ENCODE peak calls at places on chromosomes 6 and 20, in seven cellular contexts. Q is HCT116, S is SK-N-SH, T is GM12878, Z is H1, M is HepG2, K is K562. O is an unnamed sample.

GRCh38 chr20:37071481-37071911 is 24.3 kb downstream of the RBL1 start:
- DNase-seq in M (no peak), K (no peak), T (peak; percentile 24), Q (no peak), S (no peak), Z (no peak), O (no peak)

GRCh38 chr20:20089939-20090338 is 37.6 kb downstream of the CFAP61 start:
- DNase-seq in T (no peak), K (no peak), S (no peak), M (no peak), Q (no peak), Z (no peak), O (no peak)

GRCh38 chr20:61120595-61121515 is 131.2 kb upstream of the CDH4 start:
- DNase-seq in K (no peak), T (no peak), S (no peak), Q (no peak), Z (peak; percentile 64), M (peak; percentile 67), O (peak; percentile 59)

GRCh38 chr6:138590796-138591709 is 91.8 kb upstream of the NHSL1 start:
- DNase-seq in S (peak; percentile 51), M (peak; percentile 89), Z (peak; percentile 69), T (peak; percentile 31), Q (peak; percentile 64), K (peak; percentile 73), O (peak; percentile 44)

GRCh38 chr6:161626132-161626676 is 352.3 kb upstream of the AGPAT4 start:
- DNase-seq in Q (no peak), S (no peak), M (no peak), T (no peak), K (no peak), Z (no peak), O (no peak)

GRCh38 chr6:165181951-165182414 is 127.4 kb downstream of the C6orf118 start:
- DNase-seq in S (no peak), M (no peak), T (no peak), Z (no peak), K (no peak), Q (no peak), O (no peak)

GRCh38 chr20:43821795-43822194 is 92.9 kb upstream of the TOX2 start:
- DNase-seq in Z (no peak), T (no peak), M (no peak), S (no peak), K (no peak), Q (no peak), O (no peak)

GRCh38 chr6:42448906-42449659 is 2.6 kb downstream of the TRERF1 start:
- DNase-seq in T (no peak), Z (no peak), S (no peak), K (no peak), M (no peak), Q (no peak), O (no peak)

GRCh38 chr6:116073765-116074450 is 13.2 kb upstream of the FRK start:
- DNase-seq in Q (no peak), T (no peak), K (no peak), S (no peak), Z (no peak), M (peak; percentile 75), O (no peak)

GRCh38 chr6:157912326-157912725 is 69.3 kb upstream of the SYNJ2 start:
- DNase-seq in K (no peak), M (no peak), T (no peak), S (no peak), Z (no peak), Q (no peak), O (no peak)

GRCh38 chr6:147900191-147900830 is 391.8 kb downstream of the SAMD5 start:
- DNase-seq in T (no peak), Z (no peak), M (no peak), Q (no peak), S (no peak), K (no peak), O (no peak)

GRCh38 chr6:52666523-52666922 is 4.4 kb upstream of the TMEM14A start:
- DNase-seq in Q (no peak), S (no peak), Z (no peak), M (no peak), T (no peak), K (no peak), O (no peak)

GRCh38 chr6:107786709-107787588 is 37.2 kb downstream of the SCML4 start:
- DNase-seq in Q (no peak), T (peak; percentile 21), S (no peak), Z (peak; percentile 26), M (no peak), K (no peak), O (no peak)

GRCh38 chr6:30985490-30985889 is 2.0 kb downstream of the MUC21 start:
- DNase-seq in Z (no peak), Q (no peak), S (no peak), M (no peak), K (no peak), T (no peak), O (no peak)

GRCh38 chr20:53751394-53752368 is 158.0 kb upstream of the ZNF217 start:
- DNase-seq in T (peak; percentile 86), M (no peak), K (no peak), Z (no peak), S (no peak), Q (no peak), O (no peak)

GRCh38 chr6:157215702-157216101 is 107.6 kb downstream of the TMEM242 start:
- DNase-seq in S (no peak), Z (no peak), T (no peak), M (no peak), Q (no peak), K (no peak), O (no peak)

GRCh38 chr20:45209924-45210323 is 3.1 kb downstream of the SEMG1 start:
- DNase-seq in T (no peak), S (no peak), K (no peak), Z (no peak), M (no peak), Q (no peak), O (no peak)

GRCh38 chr20:53738945-53739798 is 145.5 kb upstream of the ZNF217 start:
- DNase-seq in M (no peak), T (no peak), S (no peak), Z (no peak), Q (no peak), K (peak; percentile 68), O (peak; percentile 65)

GRCh38 chr6:5422321-5422915 is 161.1 kb downstream of the FARS2 start:
- DNase-seq in S (peak; percentile 36), M (peak; percentile 34), Q (peak; percentile 7), T (no peak), Z (peak; percentile 57), K (peak; percentile 26), O (peak; percentile 64)

GRCh38 chr6:82370788-82371187 is 7.2 kb downstream of the TPBG start:
- DNase-seq in T (no peak), Q (no peak), M (no peak), S (no peak), Z (no peak), K (no peak), O (no peak)

GRCh38 chr6:131635384-131636340 is 1.4 kb upstream of the ENPP3 start:
- DNase-seq in Q (no peak), Z (no peak), T (no peak), S (no peak), K (no peak), M (peak; percentile 78), O (no peak)

GRCh38 chr6:26613717-26614683 is 17.2 kb downstream of the ABT1 start:
- DNase-seq in Q (no peak), K (no peak), M (no peak), S (peak; percentile 52), T (no peak), Z (peak; percentile 68), O (no peak)

GRCh38 chr20:44805991-44806729 is 4.2 kb downstream of the RIMS4 start:
- DNase-seq in S (peak; percentile 91), T (no peak), K (peak; percentile 24), M (no peak), Q (no peak), Z (peak; percentile 82), O (no peak)

GRCh38 chr6:62283828-62284411 is 2.1 kb downstream of the KHDRBS2 start:
- DNase-seq in K (no peak), Q (peak; percentile 7), Z (no peak), S (peak; percentile 23), M (peak; percentile 50), T (no peak), O (peak; percentile 1)

GRCh38 chr20:4073852-4074741 is 58.7 kb upstream of the RNF24 start:
- DNase-seq in M (no peak), S (no peak), T (no peak), Q (no peak), Z (peak; percentile 38), K (no peak), O (no peak)

DNA sequence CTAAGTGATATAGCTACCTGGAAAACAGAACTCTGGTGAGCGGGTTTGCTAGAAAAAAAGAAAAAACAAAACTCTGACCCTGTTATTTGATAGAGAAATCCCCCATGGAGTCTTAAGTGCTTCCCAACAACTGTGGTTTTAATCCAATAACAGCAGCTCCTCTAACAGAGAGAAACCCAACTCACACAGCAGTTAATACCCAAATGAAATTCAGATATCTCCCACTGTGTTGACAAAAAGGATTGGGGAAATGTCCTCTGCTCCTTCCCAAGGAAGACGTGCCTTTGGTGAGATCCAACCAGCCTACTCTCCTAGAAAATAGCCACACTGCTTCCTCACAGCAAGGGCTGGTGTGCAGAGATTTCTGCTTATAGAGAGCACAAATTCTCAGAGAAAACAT is 200.4 kb upstream of the FBXL4 start:
- DNase-seq in Q (no peak), S (no peak), Z (no peak), K (no peak), T (no peak), M (no peak), O (no peak)
- TF ChIP-seq JUND in Q (no peak), S (no peak), Z (no peak), K (no peak), T (no peak), M (no peak), O (no peak)

DNA sequence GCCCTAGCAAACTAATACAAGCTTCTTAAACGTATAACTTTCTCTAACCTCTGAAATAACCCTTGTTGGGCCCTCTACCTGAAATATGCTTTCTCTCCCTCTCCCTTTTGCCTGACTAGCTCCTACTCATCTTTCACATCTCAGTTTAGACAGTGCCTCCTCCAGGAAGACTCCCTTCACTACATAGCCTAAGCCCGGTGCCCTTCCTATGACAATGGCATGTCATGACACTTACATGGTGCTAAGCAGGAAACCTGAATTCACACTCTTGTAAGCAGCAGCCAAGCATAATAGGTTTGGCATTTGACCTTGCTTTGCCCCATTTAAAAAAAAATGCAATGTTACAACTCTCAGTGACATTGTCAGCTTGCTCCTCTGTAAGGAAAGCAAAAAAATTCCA is 33.1 kb upstream of the FBXL4 start:
- DNase-seq in Z (peak; percentile 50), K (no peak), T (no peak), Q (no peak), M (no peak), S (no peak), O (no peak)
- TF ChIP-seq JUND in Z (no peak), K (no peak), T (no peak), Q (no peak), M (no peak), S (no peak), O (no peak)

DNA sequence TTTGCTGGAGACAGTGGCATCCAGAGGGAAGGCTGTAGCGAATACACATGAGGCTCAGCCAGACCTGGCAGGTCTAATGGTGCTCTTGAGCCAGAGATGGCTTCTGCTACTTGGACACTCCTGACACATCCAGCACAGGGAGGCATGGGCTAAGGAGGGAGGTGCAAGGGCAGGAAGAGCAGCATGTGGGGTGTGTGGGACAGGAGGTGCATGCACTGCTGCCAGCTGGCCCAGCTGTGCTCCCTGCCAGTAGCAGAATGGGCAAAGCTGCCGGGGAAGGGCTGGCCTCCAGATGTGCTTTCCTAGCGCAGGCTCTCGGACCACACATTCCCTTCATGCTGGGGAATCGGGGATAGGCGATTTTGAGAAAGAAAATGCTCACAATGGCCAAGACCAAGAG is 309.2 kb downstream of the CDC5L start:
- DNase-seq in Q (no peak), K (no peak), S (peak; percentile 59), T (no peak), Z (no peak), M (no peak), O (no peak)
- TF ChIP-seq JUND in Q (no peak), K (no peak), S (no peak), T (no peak), Z (no peak), M (no peak), O (no peak)

GRCh38 chr6:145878591-145879295 is 64.1 kb upstream of the FBXO30 start:
- DNase-seq in T (no peak), Z (no peak), M (no peak), K (no peak), Q (no peak), S (no peak), O (no peak)
- TF ChIP-seq JUND in T (no peak), Z (no peak), M (no peak), K (no peak), Q (no peak), S (no peak), O (no peak)